ENCODE peak calls at places on chromosomes 5 and 9, in nine cellular contexts. R, S, V, U, O, G, T, L and D are unnamed samples.

GRCh38 chr5:59693492-59693891 is 200.0 kb downstream of the PDE4D start:
- DNase-seq in L (no peak), U (no peak), T (peak; percentile 8), G (no peak), R (no peak), O (no peak), S (no peak), V (no peak), D (no peak)

GRCh38 chr9:97397220-97397619 is 14.7 kb upstream of the TDRD7 start:
- DNase-seq in T (no peak), R (no peak), V (peak; percentile 23), S (no peak), U (no peak), L (no peak), G (no peak), O (no peak), D (no peak)

GRCh38 chr9:127608104-127608966 is 3.7 kb upstream of the STXBP1 start:
- DNase-seq in R (peak; percentile 78), O (peak; percentile 68), L (peak; percentile 88), S (peak; percentile 87), G (peak; percentile 71), V (peak; percentile 96), U (peak; percentile 59), T (peak; percentile 70), D (peak; percentile 78)

GRCh38 chr9:69121155-69122085 is 52.7 kb upstream of the TJP2 start:
- DNase-seq in L (peak; percentile 74), G (peak; percentile 71), O (peak; percentile 10), U (peak; percentile 90), V (peak; percentile 90), R (peak; percentile 17), T (peak; percentile 76), S (peak; percentile 80), D (peak; percentile 5)

GRCh38 chr5:126031989-126032716 is 391.1 kb upstream of the GRAMD2B start:
- DNase-seq in G (no peak), V (no peak), T (no peak), R (no peak), U (no peak), S (peak; percentile 25), L (no peak), O (no peak), D (no peak)

GRCh38 chr5:11334404-11334803 is 569.8 kb downstream of the CTNND2 start:
- DNase-seq in S (no peak), T (no peak), V (no peak), O (no peak), L (no peak), G (no peak), R (no peak), U (no peak), D (no peak)

GRCh38 chr9:137286980-137287383 is 9.5 kb downstream of the TOR4A start:
- DNase-seq in G (no peak), V (peak; percentile 91), T (peak; percentile 90), L (peak; percentile 52), R (no peak), O (no peak), S (peak; percentile 88), U (peak; percentile 75), D (no peak)

GRCh38 chr5:9212605-9213004 is 333.3 kb downstream of the SEMA5A start:
- DNase-seq in T (no peak), L (no peak), S (no peak), V (no peak), O (no peak), U (no peak), G (no peak), R (no peak), D (no peak)

GRCh38 chr9:6956796-6957355 is 199.1 kb downstream of the KDM4C start:
- DNase-seq in G (no peak), L (no peak), T (no peak), R (no peak), U (no peak), V (no peak), O (no peak), S (peak; percentile 14), D (no peak)

GRCh38 chr5:180116441-180117377 is 45.1 kb upstream of the RNF130 start:
- DNase-seq in O (no peak), V (peak; percentile 65), G (no peak), T (no peak), R (no peak), L (peak; percentile 45), S (peak; percentile 70), U (no peak), D (no peak)

GRCh38 chr9:20884985-20885593 is 146.4 kb downstream of the HACD4 start:
- DNase-seq in S (peak; percentile 73), R (peak; percentile 52), G (peak; percentile 47), U (peak; percentile 50), V (peak; percentile 80), O (peak; percentile 45), T (peak; percentile 60), L (peak; percentile 55), D (peak; percentile 38)

GRCh38 chr9:127788337-127789011 is 2.6 kb downstream of the CDK9 start:
- DNase-seq in L (no peak), R (no peak), O (no peak), U (no peak), S (peak; percentile 85), T (no peak), G (no peak), V (no peak), D (no peak)

GRCh38 chr9:99466104-99466503 is 244.0 kb downstream of the SEC61B start:
- DNase-seq in R (no peak), S (no peak), T (no peak), U (no peak), V (no peak), O (no peak), G (no peak), L (no peak), D (no peak)

DNA sequence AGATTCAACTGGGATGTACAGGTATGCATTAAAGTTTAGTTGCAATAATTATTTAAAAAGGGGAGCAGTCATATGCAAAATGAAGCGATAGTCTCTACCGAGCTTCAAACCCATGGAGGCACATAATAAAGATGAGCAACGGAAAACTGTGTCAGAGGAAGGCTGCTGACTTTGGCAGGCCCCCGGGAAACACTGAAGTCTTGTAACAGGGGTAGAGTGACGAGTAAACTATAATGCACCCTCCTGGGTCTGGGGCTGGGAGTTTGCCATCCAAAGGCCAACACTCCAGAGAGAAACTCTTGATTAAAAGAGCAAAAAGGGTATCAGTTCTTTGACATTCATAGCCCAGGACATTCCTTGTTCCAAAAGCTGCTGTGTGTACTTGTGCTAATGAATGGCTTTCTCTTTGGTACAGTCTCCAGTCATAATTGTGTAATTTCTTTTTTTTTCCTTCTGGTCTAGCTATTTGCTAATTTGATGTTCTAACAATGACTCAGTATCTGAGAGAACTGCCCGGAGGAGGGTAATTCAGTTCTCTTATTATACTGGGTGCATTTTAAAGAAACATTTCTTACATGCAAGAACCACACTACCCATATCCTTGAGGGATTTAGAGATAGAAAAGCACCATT is 59.2 kb downstream of the TNC start:
- DNase-seq in R (no peak), V (no peak), O (no peak), U (no peak), S (no peak), T (no peak), L (no peak), G (no peak), D (no peak)
- H3K27ac ChIP-seq in R (no peak overlapping the region), V (no peak overlapping the region), O (no peak overlapping the region), U (no peak overlapping the region), S (no peak overlapping the region), T (no peak overlapping the region), L (no peak overlapping the region), G (no peak overlapping the region), D (no peak overlapping the region)

GRCh38 chr9:5839572-5839902 is 6.6 kb upstream of the ERMP1 start:
- DNase-seq in G (no peak), S (no peak), V (no peak), L (no peak), U (no peak), T (no peak), O (no peak), R (no peak), D (no peak)
- H3K27ac ChIP-seq in G (peak overlapping the region; percentile 48), S (no peak overlapping the region), V (no peak overlapping the region), L (no peak overlapping the region), U (no peak overlapping the region), T (no peak overlapping the region), O (no peak overlapping the region), R (no peak overlapping the region), D (no peak overlapping the region)

GRCh38 chr5:93303291-93303691 is 277.7 kb downstream of the NR2F1-AS1 start:
- DNase-seq in S (no peak), G (no peak), U (no peak), V (no peak), T (no peak), R (no peak), L (no peak), O (no peak), D (no peak)

GRCh38 chr5:93304391-93304790 is 276.6 kb downstream of the NR2F1-AS1 start:
- DNase-seq in O (no peak), G (no peak), S (no peak), L (no peak), T (no peak), U (no peak), R (no peak), V (no peak), D (no peak)

GRCh38 chr5:93300945-93301344 is 280.1 kb downstream of the NR2F1-AS1 start:
- DNase-seq in O (no peak), V (no peak), U (no peak), S (no peak), L (no peak), R (no peak), T (no peak), G (no peak), D (no peak)

GRCh38 chr5:93304851-93305250 is 276.2 kb downstream of the NR2F1-AS1 start:
- DNase-seq in V (no peak), L (no peak), S (no peak), G (no peak), U (no peak), R (no peak), O (no peak), T (no peak), D (no peak)

GRCh38 chr5:93302711-93303110 is 278.3 kb downstream of the NR2F1-AS1 start:
- DNase-seq in T (no peak), O (no peak), S (no peak), L (no peak), U (no peak), R (no peak), G (no peak), V (no peak), D (no peak)
- H3K27ac ChIP-seq in T (no peak overlapping the region), O (no peak overlapping the region), S (no peak overlapping the region), L (no peak overlapping the region), U (no peak overlapping the region), R (no peak overlapping the region), G (no peak overlapping the region), V (no peak overlapping the region), D (no peak overlapping the region)

GRCh38 chr9:34996181-34996904 is 6.8 kb downstream of the DNAJB5 start:
- DNase-seq in T (no peak), V (no peak), O (no peak), S (no peak), U (no peak), G (no peak), L (no peak), R (no peak), D (no peak)
- H3K27ac ChIP-seq in T (peak overlapping the region; percentile 21), V (no peak overlapping the region), O (no peak overlapping the region), S (no peak overlapping the region), U (no peak overlapping the region), G (no peak overlapping the region), L (no peak overlapping the region), R (no peak overlapping the region), D (no peak overlapping the region)